ENCODE peak calls at places on chromosome 18, in four cellular contexts. B, O, U and J are unnamed samples.

GRCh38 chr18:52341617-52342381 is 1.8 kb downstream of the DCC start:
- DNase-seq in B (no peak), O (no peak), U (no peak), J (peak)

GRCh38 chr18:55199291-55199963 is 240.2 kb upstream of the CCDC68 start:
- DNase-seq in B (no peak), O (no peak), U (no peak), J (no peak)

GRCh38 chr18:42296723-42297122 is 341.7 kb downstream of the PIK3C3 start:
- DNase-seq in B (no peak), O (no peak), U (no peak), J (no peak)

GRCh38 chr18:25787281-25787680 is 303.1 kb downstream of the SS18 start:
- DNase-seq in B (no peak), O (no peak), U (no peak), J (no peak)

GRCh38 chr18:51614033-51614432 is 416.6 kb upstream of the MEX3C start:
- DNase-seq in B (no peak), O (peak), U (no peak), J (no peak)

GRCh38 chr18:2316686-2317308 is 254.5 kb downstream of the METTL4 start:
- DNase-seq in B (no peak), O (peak), U (no peak), J (no peak)

GRCh38 chr18:48983793-48984437 is 33.1 kb upstream of the SMAD7 start:
- DNase-seq in B (no peak), O (peak), U (no peak), J (no peak)

GRCh38 chr18:76455015-76455676 is 39.9 kb downstream of the ZNF516 start:
- DNase-seq in B (no peak), O (no peak), U (no peak), J (no peak)

GRCh38 chr18:48928787-48929186 is 22.0 kb downstream of the SMAD7 start:
- DNase-seq in B (no peak), O (peak), U (peak), J (no peak)

GRCh38 chr18:61851940-61852451 is 40.8 kb downstream of the RNF152 start:
- DNase-seq in B (no peak), O (no peak), U (no peak), J (no peak)

GRCh38 chr18:55457028-55457427 is 131.0 kb downstream of the TCF4 start:
- DNase-seq in B (no peak), O (no peak), U (no peak), J (no peak)

GRCh38 chr18:8668381-8668780 is 37.0 kb upstream of the MTCL1 start:
- DNase-seq in B (no peak), O (no peak), U (no peak), J (no peak)

GRCh38 chr18:31946305-31947046 is 3.5 kb upstream of the TRAPPC8 start:
- DNase-seq in B (no peak), O (no peak), U (no peak), J (peak)

GRCh38 chr18:42414756-42415454 is 459.9 kb downstream of the PIK3C3 start:
- DNase-seq in B (no peak), O (no peak), U (no peak), J (no peak)

GRCh38 chr18:70376137-70376913 is 87.5 kb downstream of the SOCS6 start:
- DNase-seq in B (no peak), O (peak), U (no peak), J (no peak)

GRCh38 chr18:56550121-56550520 is 88.3 kb downstream of the TXNL1 start:
- DNase-seq in B (no peak), O (no peak), U (no peak), J (no peak)

GRCh38 chr18:57437782-57438668 is 2.9 kb downstream of the ONECUT2 start:
- DNase-seq in B (no peak), O (peak), U (no peak), J (peak)

GRCh38 chr18:32889620-32890593 is 117.1 kb upstream of the KLHL14 start:
- DNase-seq in B (no peak), O (no peak), U (no peak), J (peak)

GRCh38 chr18:65751145-65752085 is 603 bp downstream of the CDH7 start:
- DNase-seq in B (no peak), O (no peak), U (no peak), J (peak)

GRCh38 chr18:37419272-37419671 is 146.3 kb downstream of the CELF4 start:
- DNase-seq in B (no peak), O (no peak), U (no peak), J (no peak)

GRCh38 chr18:71194438-71194837 is 905.6 kb downstream of the SOCS6 start:
- DNase-seq in B (no peak), O (no peak), U (no peak), J (no peak)

GRCh38 chr18:23226930-23227728 is 91.8 kb downstream of the CABLES1 start:
- DNase-seq in B (no peak), O (no peak), U (no peak), J (no peak)

GRCh38 chr18:22856870-22857269 is 76.3 kb upstream of the RBBP8 start:
- DNase-seq in B (no peak), O (no peak), U (no peak), J (peak)

GRCh38 chr18:67766930-67767329 is 250.4 kb upstream of the DSEL start:
- DNase-seq in B (no peak), O (no peak), U (peak), J (no peak)

GRCh38 chr18:35456181-35456850 is 41.4 kb downstream of the INO80C start:
- DNase-seq in B (no peak), O (no peak), U (no peak), J (no peak)

GRCh38 chr18:25076980-25077780 is 274.8 kb downstream of the ZNF521 start:
- DNase-seq in B (no peak), O (peak), U (no peak), J (no peak)

GRCh38 chr18:13487237-13487636 is 239.1 kb downstream of the FAM210A start:
- DNase-seq in B (no peak), O (no peak), U (no peak), J (no peak)

GRCh38 chr18:13483316-13484270 is 242.8 kb downstream of the FAM210A start:
- DNase-seq in B (no peak), O (no peak), U (no peak), J (no peak)

GRCh38 chr18:13486686-13487085 is 239.7 kb downstream of the FAM210A start:
- DNase-seq in B (no peak), O (no peak), U (no peak), J (no peak)

GRCh38 chr18:13485182-13485581 is 241.2 kb downstream of the FAM210A start:
- DNase-seq in B (no peak), O (no peak), U (no peak), J (no peak)

DNA sequence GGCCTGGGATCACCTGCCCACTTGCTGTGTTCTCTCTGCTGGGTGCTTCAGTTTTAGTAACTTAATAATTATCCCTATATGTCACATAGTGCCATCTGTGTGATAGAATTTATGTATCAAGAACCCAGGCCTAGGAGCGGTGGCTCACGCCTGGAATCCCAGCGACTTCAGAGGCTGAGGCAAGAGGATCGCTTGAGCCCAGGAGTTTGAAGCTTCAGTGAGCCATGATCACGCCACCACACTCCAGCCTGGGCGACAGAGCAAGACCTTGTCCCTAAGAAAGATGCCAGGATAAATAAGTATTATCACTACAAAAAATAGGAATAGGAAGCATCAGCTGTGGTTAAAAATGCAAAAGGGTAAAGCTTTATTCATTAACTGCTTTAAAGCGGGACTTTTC is 240.8 kb downstream of the FAM210A start:
- DNase-seq in B (no peak), O (no peak), U (no peak), J (no peak)
- TF ChIP-seq TCF7 in B (no peak), O (no peak), U (no peak), J (no peak)

DNA sequence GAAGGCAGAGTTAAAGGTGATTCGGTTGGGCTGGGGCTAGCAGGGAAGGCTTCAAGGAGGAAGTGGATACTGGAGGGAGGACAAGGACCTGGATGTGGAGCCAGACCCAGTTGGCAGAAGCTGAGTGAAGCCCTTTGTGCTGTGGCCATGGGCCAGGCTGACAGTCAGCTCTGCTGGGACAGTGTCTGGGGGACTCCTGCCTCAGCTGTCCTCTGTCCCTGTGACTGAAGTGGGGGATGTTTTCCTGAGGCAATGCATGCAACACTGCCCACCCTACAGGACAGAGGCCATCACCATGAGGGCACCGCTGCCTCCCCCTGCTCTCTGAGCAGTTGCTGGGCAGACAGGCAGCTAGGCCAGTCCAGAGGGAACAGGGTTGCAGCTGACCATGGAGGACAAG is 40.0 kb downstream of the ST8SIA5 start:
- DNase-seq in B (no peak), O (no peak), U (no peak), J (no peak)
- TF ChIP-seq TCF7 in B (no peak), O (no peak), U (no peak), J (no peak)

DNA sequence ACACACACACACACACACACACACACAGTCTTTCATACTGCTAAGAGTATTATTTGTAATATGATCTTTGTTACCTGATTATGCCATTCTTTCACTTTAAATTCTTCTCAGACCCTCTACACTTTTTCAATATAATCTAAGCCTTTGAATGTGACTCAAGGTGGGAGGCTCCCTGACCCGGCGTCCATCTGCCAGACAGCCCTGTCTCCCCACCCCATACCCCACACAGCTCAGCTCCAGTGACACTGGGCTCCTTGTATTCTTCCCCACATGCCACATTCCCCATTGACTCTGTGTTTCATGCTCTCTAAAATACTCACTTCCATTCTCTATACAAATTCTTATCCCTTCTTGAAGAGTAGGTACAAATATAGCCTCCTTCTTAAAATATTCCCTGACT is 442.2 kb downstream of the TGIF1 start:
- DNase-seq in B (no peak), O (no peak), U (no peak), J (no peak)
- TF ChIP-seq TCF7 in B (no peak), O (no peak), U (no peak), J (no peak)

GRCh38 chr18:79942786-79943607 is 8.5 kb downstream of the SLC66A2 start:
- DNase-seq in B (no peak), O (no peak), U (no peak), J (no peak)

GRCh38 chr18:79940126-79940813 is 11.2 kb downstream of the SLC66A2 start:
- DNase-seq in B (no peak), O (no peak), U (no peak), J (peak)

GRCh38 chr18:79940814-79941472 is 10.5 kb downstream of the SLC66A2 start:
- DNase-seq in B (no peak), O (no peak), U (no peak), J (peak)

GRCh38 chr18:79942211-79942610 is 9.2 kb downstream of the SLC66A2 start:
- DNase-seq in B (no peak), O (no peak), U (no peak), J (no peak)

DNA sequence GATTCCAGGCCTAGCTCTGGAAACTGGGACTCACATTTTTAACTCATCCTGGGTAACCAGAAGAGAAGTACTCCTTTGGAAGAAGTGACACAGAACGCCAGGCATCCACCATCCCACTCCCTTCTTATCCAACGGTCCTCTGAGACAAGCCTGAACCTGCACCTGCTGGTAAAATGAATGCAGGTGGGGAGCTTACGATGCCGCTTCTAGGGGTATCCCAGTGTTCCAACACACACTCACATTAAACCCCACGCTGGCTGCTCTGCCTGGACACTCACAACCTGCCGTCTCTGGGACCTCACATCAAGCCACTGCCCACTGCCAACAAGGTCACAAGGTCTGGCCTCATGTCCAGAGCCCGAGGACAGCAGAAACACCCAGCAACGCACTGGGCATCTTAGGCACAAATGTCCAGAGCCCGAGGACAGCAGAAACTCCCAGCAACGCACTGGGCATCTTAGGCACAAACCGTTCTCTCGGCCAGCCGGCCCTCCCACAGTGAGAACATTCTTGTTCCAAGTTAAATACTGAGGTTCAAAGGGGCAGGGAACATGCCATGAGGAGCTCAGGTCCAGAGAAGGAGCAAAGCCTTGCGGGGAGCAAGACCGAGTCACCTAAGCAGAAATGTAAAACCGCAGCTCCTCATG is 9.9 kb downstream of the SLC66A2 start:
- DNase-seq in B (no peak), O (no peak), U (no peak), J (no peak)
- TF ChIP-seq TCF7 in B (no peak), O (no peak), U (no peak), J (no peak)

GRCh38 chr18:827093-827677 is 15.1 kb upstream of the YES1 start:
- DNase-seq in B (no peak), O (no peak), U (no peak), J (no peak)

GRCh38 chr18:820591-821170 is 8.6 kb upstream of the YES1 start:
- DNase-seq in B (no peak), O (no peak), U (no peak), J (no peak)

GRCh38 chr18:825891-826585 is 14.0 kb upstream of the YES1 start:
- DNase-seq in B (peak), O (no peak), U (no peak), J (no peak)

GRCh38 chr18:829432-829831 is 17.4 kb upstream of the YES1 start:
- DNase-seq in B (no peak), O (no peak), U (no peak), J (no peak)

GRCh38 chr18:824179-824578 is 12.1 kb upstream of the YES1 start:
- DNase-seq in B (no peak), O (peak), U (no peak), J (no peak)
- TF ChIP-seq TCF7 in B (no peak), O (no peak), U (no peak), J (no peak)

GRCh38 chr18:59268722-59269562 is 4.3 kb downstream of the RAX start:
- DNase-seq in B (peak), O (peak), U (no peak), J (peak)
- TF ChIP-seq TCF7 in B (no peak), O (no peak), U (no peak), J (no peak)

DNA sequence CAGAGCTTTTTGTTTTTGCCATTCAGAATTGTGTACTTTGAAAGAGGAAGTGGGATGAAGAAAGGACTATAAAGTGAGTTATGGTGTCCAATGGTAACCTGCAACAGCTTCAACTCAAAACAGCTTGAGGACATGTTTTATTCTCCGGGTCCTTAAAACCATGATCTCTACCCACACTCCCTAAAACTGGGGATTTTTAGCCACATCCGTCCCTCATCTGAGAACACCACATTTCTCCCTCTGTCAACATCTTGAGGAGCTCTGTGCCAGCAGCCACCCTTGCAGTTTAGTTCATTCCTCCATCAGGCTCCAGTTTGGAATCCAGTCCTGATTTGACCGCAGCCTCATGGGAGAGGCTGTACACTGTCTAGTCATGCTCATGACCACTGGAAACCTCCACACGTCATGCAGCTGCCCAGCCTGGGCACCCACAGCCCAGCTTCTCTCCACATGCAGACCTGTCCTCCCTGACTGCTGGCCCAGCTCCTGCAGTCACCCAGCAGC is 62.6 kb downstream of the C18orf63 start:
- DNase-seq in B (no peak), O (no peak), U (no peak), J (no peak)
- TF ChIP-seq TCF7 in B (no peak), O (no peak), U (no peak), J (no peak)